ENCODE peak calls at places on chromosomes 13 and 19, in five cellular contexts. M, P, I, X and Z are unnamed samples.

GRCh38 chr13:97905517-97905916 is 48.0 kb upstream of the IPO5 start:
- DNase-seq in M (no peak), P (no peak), I (no peak), X (no peak), Z (no peak)

GRCh38 chr13:60759499-60759898 is 362.5 kb downstream of the TDRD3 start:
- DNase-seq in M (peak; percentile 63), P (peak; percentile 31), I (peak; percentile 35), X (peak; percentile 12), Z (no peak)

GRCh38 chr19:19820774-19821315 is 705 bp downstream of the ZNF506 start:
- DNase-seq in M (no peak), P (no peak), I (no peak), X (no peak), Z (no peak)

GRCh38 chr13:94641432-94641941 is 39.8 kb downstream of the GPR180 start:
- DNase-seq in M (no peak), P (peak; percentile 26), I (peak; percentile 11), X (peak; percentile 76), Z (no peak)

GRCh38 chr13:113544071-113544891 is 40.3 kb upstream of the TFDP1 start:
- DNase-seq in M (no peak), P (peak; percentile 87), I (no peak), X (no peak), Z (no peak)

GRCh38 chr13:83216521-83217245 is 665.6 kb downstream of the SLITRK1 start:
- DNase-seq in M (no peak), P (no peak), I (peak; percentile 11), X (no peak), Z (no peak)

GRCh38 chr13:111122056-111122455 is 6.9 kb downstream of the ARHGEF7 start:
- DNase-seq in M (no peak), P (no peak), I (peak; percentile 35), X (no peak), Z (no peak)

GRCh38 chr13:51958217-51958547 is 53.1 kb downstream of the ATP7B start:
- DNase-seq in M (no peak), P (no peak), I (peak; percentile 14), X (no peak), Z (no peak)

GRCh38 chr13:109412232-109412935 is 374.0 kb downstream of the IRS2 start:
- DNase-seq in M (peak; percentile 61), P (peak; percentile 76), I (peak; percentile 50), X (peak; percentile 62), Z (no peak)

GRCh38 chr19:49423985-49424303 is 703 bp upstream of the PTH2 start:
- DNase-seq in M (no peak), P (no peak), I (no peak), X (no peak), Z (no peak)

GRCh38 chr19:49423278-49423984 is at the start of gene PTH2:
- DNase-seq in M (no peak), P (no peak), I (no peak), X (no peak), Z (no peak)

GRCh38 chr19:49421878-49422202 is 1.4 kb downstream of the PTH2 start:
- DNase-seq in M (no peak), P (no peak), I (no peak), X (no peak), Z (no peak)

GRCh38 chr19:49421039-49421877 is 2.0 kb downstream of the PTH2 start:
- DNase-seq in M (peak; percentile 88), P (peak; percentile 95), I (peak; percentile 99), X (peak; percentile 18), Z (peak; percentile 96)

GRCh38 chr19:49422407-49423277 is 599 bp downstream of the PTH2 start:
- DNase-seq in M (peak; percentile 79), P (peak; percentile 85), I (peak; percentile 86), X (no peak), Z (no peak)
- H3K4me3 ChIP-seq in M (peak overlapping the region; percentile 24), P (peak overlapping the region; percentile 44), I (peak overlapping the region; percentile 61), X (no peak overlapping the region), Z (no peak overlapping the region)

GRCh38 chr19:9406798-9407352 is 28.5 kb downstream of the ZNF266 start:
- DNase-seq in M (no peak), P (peak; percentile 84), I (peak; percentile 6), X (peak; percentile 78), Z (no peak)
- H3K4me2 ChIP-seq in M (no peak overlapping the region), P (peak overlapping the region; percentile 50), I (no peak overlapping the region), X (peak overlapping the region; percentile 88), Z (no peak overlapping the region)

GRCh38 chr19:17348700-17349099 is 11.3 kb downstream of the GTPBP3 start:
- DNase-seq in M (peak; percentile 23), P (peak; percentile 86), I (peak; percentile 77), X (peak; percentile 52), Z (no peak)
- H3K27ac ChIP-seq in M (no peak overlapping the region), P (peak overlapping the region; percentile 12), I (no peak overlapping the region), X (no peak overlapping the region), Z (no peak overlapping the region)

DNA sequence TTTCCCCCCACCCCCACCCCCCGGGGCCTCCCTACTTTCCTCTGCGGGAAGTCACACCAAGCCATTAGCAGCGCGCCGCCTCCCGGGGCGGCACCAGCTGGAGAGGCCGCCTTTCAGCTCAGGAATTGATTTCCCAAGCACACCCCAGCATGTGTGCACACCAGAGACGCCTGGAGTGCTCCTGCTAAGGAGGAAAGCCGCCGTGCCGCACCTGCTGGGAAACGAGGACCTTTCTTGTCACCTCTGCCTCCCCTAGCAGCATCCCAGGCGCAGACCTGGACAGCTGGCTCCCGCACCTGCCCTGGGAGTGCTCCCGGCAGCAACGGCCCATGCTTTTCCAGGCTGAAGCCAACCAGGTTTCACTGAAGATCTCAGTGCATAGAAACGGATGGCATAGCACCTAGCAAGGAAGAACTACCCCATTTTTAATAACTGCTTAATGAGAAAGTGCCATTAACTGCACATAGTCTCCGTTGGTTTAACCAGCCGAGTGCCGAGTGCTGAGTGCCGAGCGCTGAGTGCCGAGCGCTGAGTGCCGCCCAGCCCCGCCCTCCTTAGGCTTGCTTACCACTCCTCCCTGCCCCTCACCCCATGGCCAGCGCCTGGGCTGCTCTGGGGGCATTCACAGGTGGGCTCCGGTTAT is 165.0 kb downstream of the USP12 start:
- DNase-seq in M (no peak), P (peak; percentile 51), I (peak; percentile 55), X (no peak), Z (no peak)
- H3K4me3 ChIP-seq in M (peak overlapping the region; percentile 62), P (peak overlapping the region; percentile 34), I (peak overlapping the region; percentile 73), X (peak overlapping the region; percentile 50), Z (no peak overlapping the region)

DNA sequence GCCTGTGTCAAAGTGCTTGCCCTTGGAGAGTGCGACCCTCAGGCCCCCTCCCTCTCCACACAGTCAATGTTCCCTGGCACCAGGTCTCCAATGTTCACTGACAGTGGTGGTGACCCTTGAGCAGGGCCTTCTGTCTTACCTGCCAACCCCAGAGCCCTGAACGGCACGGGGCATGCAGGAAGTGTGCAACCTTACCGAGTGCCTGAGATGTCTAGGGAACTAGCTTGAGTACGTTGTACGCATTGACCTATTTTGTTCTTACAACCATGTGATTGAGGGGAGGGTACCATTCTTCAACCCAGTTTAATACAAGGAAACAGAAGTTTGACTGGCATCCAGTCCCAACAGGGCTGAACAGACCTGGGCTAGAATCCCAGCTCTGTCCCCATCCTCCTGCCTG is 13.2 kb downstream of the MAG start:
- DNase-seq in M (no peak), P (no peak), I (no peak), X (no peak), Z (no peak)
- H3K4me2 ChIP-seq in M (no peak overlapping the region), P (no peak overlapping the region), I (no peak overlapping the region), X (no peak overlapping the region), Z (no peak overlapping the region)